ENCODE peak calls at places on chromosomes 1 and 21, in four cellular contexts. A is A172; P is naive thymus-derived CD8-positive, alpha-beta T cell; T is KBM-7. X is an unnamed sample.

GRCh38 chr1:205963352-205963751 is 20.1 kb upstream of the SLC26A9 start:
- DNase-seq in T (no peak), P (no peak), A (peak), X (peak)

GRCh38 chr1:237124856-237125462 is 83.0 kb downstream of the RYR2 start:
- DNase-seq in A (peak), P (no peak), T (peak), X (peak)

GRCh38 chr1:12230549-12231275 is 882 bp downstream of the VPS13D start:
- DNase-seq in T (no peak), P (no peak), A (no peak), X (peak)

GRCh38 chr1:6603424-6603850 is 768 bp upstream of the KLHL21 start:
- DNase-seq in P (no peak), T (no peak), A (no peak), X (peak)

GRCh38 chr1:207020016-207020708 is 12.4 kb downstream of the C1orf116 start:
- DNase-seq in A (no peak), T (no peak), P (no peak), X (no peak)

GRCh38 chr1:44464361-44464760 is 59.3 kb downstream of the RNF220 start:
- DNase-seq in A (peak), P (no peak), T (no peak), X (no peak)

GRCh38 chr1:35555601-35556477 is 1.4 kb downstream of the KIAA0319L start:
- DNase-seq in A (no peak), P (no peak), T (no peak), X (peak)

GRCh38 chr1:13771745-13772144 is 71.8 kb downstream of the PRDM2 start:
- DNase-seq in T (no peak), A (no peak), P (no peak), X (no peak)

GRCh38 chr1:221016757-221017156 is 137.5 kb downstream of the HLX start:
- DNase-seq in P (no peak), A (no peak), T (no peak), X (no peak)

GRCh38 chr1:94599090-94599813 is 57.7 kb upstream of the F3 start:
- DNase-seq in T (no peak), A (no peak), P (no peak), X (peak)

GRCh38 chr1:208335386-208335785 is 91.2 kb upstream of the PLXNA2 start:
- DNase-seq in P (no peak), A (no peak), T (no peak), X (no peak)

GRCh38 chr1:67997746-67998145 is 52.7 kb downstream of the DIRAS3 start:
- DNase-seq in P (no peak), T (no peak), A (no peak), X (no peak)

GRCh38 chr21:41620982-41621381 is 113.0 kb upstream of the TMPRSS2 start:
- DNase-seq in T (no peak), A (no peak), P (no peak), X (no peak)

GRCh38 chr1:19647643-19648042 is 3.5 kb downstream of the NBL1 start:
- DNase-seq in P (no peak), T (peak), A (no peak), X (no peak)

GRCh38 chr1:9331558-9332346 is 39.1 kb downstream of the SPSB1 start:
- DNase-seq in P (no peak), A (no peak), T (no peak), X (no peak)

GRCh38 chr1:2885001-2885400 is 83.5 kb upstream of the TTC34 start:
- DNase-seq in P (no peak), A (no peak), T (no peak), X (no peak)

GRCh38 chr1:3924186-3924815 is 24.2 kb upstream of the C1orf174 start:
- DNase-seq in T (no peak), P (no peak), A (no peak), X (no peak)

GRCh38 chr1:177309884-177310283 is 139.1 kb downstream of the BRINP2 start:
- DNase-seq in T (no peak), P (no peak), A (no peak), X (peak)

GRCh38 chr1:3668585-3669300 is 16.4 kb downstream of the TP73 start:
- DNase-seq in T (peak), A (peak), P (no peak), X (peak)

GRCh38 chr1:35062518-35063196 is 16.5 kb upstream of the ZMYM1 start:
- DNase-seq in P (no peak), T (peak), A (peak), X (peak)

GRCh38 chr1:172108494-172108893 is 267.2 kb downstream of the DNM3 start:
- DNase-seq in P (no peak), A (peak), T (no peak), X (peak)

GRCh38 chr1:204288061-204288588 is 71.6 kb downstream of the PLEKHA6 start:
- DNase-seq in A (no peak), P (no peak), T (no peak), X (peak)

GRCh38 chr21:21631961-21632360 is 633.8 kb downstream of the NCAM2 start:
- DNase-seq in T (no peak), P (no peak), A (no peak), X (peak)

GRCh38 chr1:29218223-29218622 is 12.5 kb downstream of the MECR start:
- DNase-seq in T (no peak), P (no peak), A (no peak), X (no peak)

GRCh38 chr1:209823143-209824041 is 4.4 kb upstream of the UTP25 start:
- DNase-seq in P (no peak), A (peak), T (peak), X (peak)

GRCh38 chr21:25934130-25934529 is 199.4 kb downstream of the GABPA start:
- DNase-seq in A (no peak), T (no peak), P (no peak), X (peak)